ENCODE peak calls at places on chromosome 18, in five cellular contexts. H is suprapubic skin, M is H1, G is ovary, J is IMR-90. I is an unnamed sample.

GRCh38 chr18:70249118-70249517 is 39.7 kb upstream of the SOCS6 start:
- DNase-seq in H (no peak), G (no peak), J (peak), M (no peak), I (no peak)

GRCh38 chr18:43789234-43790000 is 512.1 kb upstream of the SYT4 start:
- DNase-seq in J (no peak), M (no peak), H (no peak), G (no peak), I (no peak)

GRCh38 chr18:48534364-48534763 is 4.5 kb upstream of the CTIF start:
- DNase-seq in M (no peak), G (peak), J (peak), H (no peak), I (no peak)

GRCh38 chr18:21458322-21458721 is 142.2 kb downstream of the ESCO1 start:
- DNase-seq in J (no peak), M (no peak), H (no peak), G (no peak), I (no peak)

GRCh38 chr18:59932401-59932800 is 32.6 kb downstream of the PMAIP1 start:
- DNase-seq in M (no peak), J (no peak), H (no peak), G (no peak), I (no peak)

GRCh38 chr18:27223570-27224340 is 38.6 kb upstream of the CHST9 start:
- DNase-seq in G (no peak), J (no peak), H (no peak), M (no peak), I (peak)

GRCh38 chr18:68764016-68764415 is 33.9 kb upstream of the CCDC102B start:
- DNase-seq in J (peak), M (no peak), H (no peak), G (no peak), I (no peak)

GRCh38 chr18:47758000-47758399 is 172.5 kb downstream of the SMAD2 start:
- DNase-seq in G (no peak), M (no peak), H (no peak), J (no peak), I (no peak)

GRCh38 chr18:32081881-32082280 is 9.8 kb upstream of the RNF138 start:
- DNase-seq in M (no peak), G (no peak), H (no peak), J (peak), I (no peak)

GRCh38 chr18:57150828-57151227 is 3.9 kb downstream of the BOD1L2 start:
- DNase-seq in G (no peak), J (no peak), H (no peak), M (peak), I (no peak)

GRCh38 chr18:73487956-73488355 is 620.2 kb upstream of the NETO1 start:
- DNase-seq in M (no peak), J (peak), G (no peak), H (no peak), I (no peak)

GRCh38 chr18:61154866-61155265 is 178.4 kb upstream of the CDH20 start:
- DNase-seq in H (no peak), J (no peak), G (no peak), M (no peak), I (no peak)

GRCh38 chr18:55863876-55864275 is 275.9 kb upstream of the TCF4 start:
- DNase-seq in H (no peak), M (no peak), J (peak), G (peak), I (no peak)

GRCh38 chr18:2910751-2911425 is 64.1 kb downstream of the EMILIN2 start:
- DNase-seq in G (no peak), J (no peak), H (peak), M (no peak), I (no peak)

GRCh38 chr18:43303376-43303775 is 26.1 kb upstream of the SYT4 start:
- DNase-seq in M (no peak), H (no peak), J (no peak), G (no peak), I (no peak)

GRCh38 chr18:72700961-72701710 is 157.0 kb upstream of the CBLN2 start:
- DNase-seq in M (no peak), H (no peak), G (no peak), J (peak), I (no peak)

GRCh38 chr18:32815881-32816280 is 43.1 kb upstream of the KLHL14 start:
- DNase-seq in H (no peak), M (no peak), G (no peak), J (no peak), I (no peak)

GRCh38 chr18:68456985-68457384 is 257.9 kb downstream of the TMX3 start:
- DNase-seq in H (no peak), J (peak), M (no peak), G (no peak), I (no peak)

DNA sequence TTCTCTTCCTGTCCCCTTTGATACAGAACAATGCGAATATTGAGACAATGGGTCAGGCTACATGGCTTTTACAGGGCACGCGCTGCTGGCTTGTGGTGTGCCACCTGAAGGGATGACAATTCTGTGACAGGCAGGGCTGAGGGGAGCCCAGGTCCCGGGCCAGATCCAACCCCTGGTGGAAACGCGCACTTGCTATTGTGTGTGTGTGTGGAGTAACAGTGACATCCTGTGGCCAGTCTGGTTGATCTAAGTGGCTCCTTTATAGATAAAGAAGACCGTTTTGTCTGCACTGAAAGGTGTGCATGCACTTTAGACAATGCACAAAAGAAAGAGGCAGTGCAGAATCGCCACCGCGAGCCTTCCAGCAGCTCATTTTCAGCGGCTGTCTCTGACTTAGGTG is 273.6 kb downstream of the HRH4 start:
- DNase-seq in H (no peak), J (no peak), M (no peak), G (no peak), I (no peak)
- TF ChIP-seq CTCF in H (no peak), J (peak), M (peak), G (no peak), I (peak)

GRCh38 chr18:13159579-13159978 is 59.0 kb upstream of the LDLRAD4 start:
- DNase-seq in M (no peak), J (peak), G (no peak), H (no peak), I (no peak)
- TF ChIP-seq CTCF in M (no peak), J (peak), G (peak), H (peak), I (peak)

DNA sequence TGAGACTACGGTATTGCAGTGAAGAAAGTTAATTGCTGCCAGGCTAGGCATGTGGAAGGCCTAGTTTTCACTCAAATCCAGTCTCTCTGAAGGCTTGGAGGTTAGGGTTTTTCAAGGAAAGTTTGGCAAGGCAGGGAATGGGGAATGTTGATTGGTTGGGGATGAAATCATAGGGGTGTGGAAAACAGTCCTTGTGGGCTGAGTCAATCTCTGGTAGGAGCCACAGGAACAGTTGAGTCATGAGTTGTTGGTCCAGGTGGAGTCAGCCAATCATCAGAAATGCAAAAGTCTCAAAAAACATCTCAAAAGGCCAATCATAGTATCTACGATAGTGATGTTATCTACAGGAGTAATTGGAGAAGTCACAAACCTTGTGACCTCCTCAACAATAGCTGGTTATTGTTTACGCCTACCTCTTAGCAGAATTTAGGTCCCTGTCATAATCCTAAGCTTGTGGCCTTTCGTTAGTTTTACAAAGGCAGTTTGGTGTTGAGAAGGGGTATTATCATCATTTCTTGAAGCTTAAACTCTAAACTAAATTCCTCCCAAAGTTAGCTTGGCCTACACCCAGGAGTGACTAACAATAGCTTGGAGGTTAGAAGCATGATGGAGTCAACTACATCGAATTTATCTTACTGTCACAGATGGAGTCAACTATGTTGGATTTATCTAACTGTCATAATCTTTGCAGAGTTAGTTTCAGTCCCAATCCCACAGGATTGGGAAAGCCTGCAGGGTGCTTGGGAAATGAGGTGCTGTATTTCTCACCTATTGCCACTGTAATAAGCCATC is 33.7 kb upstream of the APCDD1 start:
- DNase-seq in J (peak), G (no peak), H (no peak), M (no peak), I (no peak)
- TF ChIP-seq CTCF in J (no peak), G (no peak), H (no peak), M (no peak), I (no peak)

DNA sequence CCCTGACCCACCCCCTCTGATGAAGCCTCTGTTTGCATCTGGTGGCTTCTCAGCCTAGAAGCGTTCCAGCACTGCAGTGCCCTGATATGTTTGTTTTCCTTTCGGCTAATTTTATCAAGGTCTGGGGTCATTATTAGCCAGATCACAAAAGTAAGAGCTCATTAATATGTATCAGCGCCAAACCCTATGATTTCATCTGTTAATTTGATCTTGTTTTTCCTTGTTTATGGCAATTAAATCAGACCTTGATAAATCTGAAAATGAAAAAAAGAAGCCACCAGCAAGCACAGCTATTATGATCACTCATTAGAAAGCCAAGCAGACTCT is 357.6 kb downstream of the HRH4 start:
- DNase-seq in H (no peak), G (no peak), J (no peak), M (no peak), I (no peak)
- TF ChIP-seq CTCF in H (no peak), G (no peak), J (no peak), M (no peak), I (no peak)

GRCh38 chr18:75208055-75208835 is 694 bp downstream of the PTGR3 start:
- DNase-seq in H (no peak), G (peak), J (peak), M (no peak), I (no peak)
- TF ChIP-seq CTCF in H (no peak), G (no peak), J (no peak), M (no peak), I (peak)

GRCh38 chr18:12960395-12960794 is 12.6 kb downstream of the SEH1L start:
- DNase-seq in J (no peak), H (no peak), M (no peak), G (no peak), I (no peak)

GRCh38 chr18:12963069-12963468 is 15.3 kb downstream of the SEH1L start:
- DNase-seq in M (no peak), J (peak), G (no peak), H (no peak), I (no peak)

GRCh38 chr18:12960846-12961397 is 13.1 kb downstream of the SEH1L start:
- DNase-seq in M (no peak), J (no peak), H (no peak), G (no peak), I (no peak)

DNA sequence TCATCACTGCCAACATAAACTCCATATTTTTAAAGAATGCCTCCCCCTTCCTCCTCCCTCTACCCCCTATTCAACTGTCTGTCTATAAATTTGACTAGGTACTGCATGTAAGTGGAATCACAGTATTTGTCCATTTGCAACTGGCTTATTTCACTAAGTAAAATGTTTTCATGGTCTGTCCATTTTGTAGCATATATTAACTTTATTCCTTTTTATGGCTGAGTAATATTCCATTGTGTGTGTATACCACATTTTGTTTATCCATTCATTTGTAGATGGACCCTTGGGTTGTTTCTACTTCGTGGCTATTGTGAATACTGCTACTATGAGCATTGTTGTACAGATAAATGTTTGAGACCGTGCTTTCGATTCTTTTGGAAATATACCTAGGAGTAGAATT is 10.7 kb downstream of the SEH1L start:
- DNase-seq in J (no peak), H (no peak), M (no peak), G (no peak), I (no peak)
- TF ChIP-seq CTCF in J (no peak), H (no peak), M (no peak), G (no peak), I (no peak)

GRCh38 chr18:80161781-80162417 is 52.8 kb downstream of the ADNP2 start:
- DNase-seq in J (no peak), H (no peak), G (no peak), M (no peak), I (no peak)

GRCh38 chr18:80157708-80158343 is 48.8 kb downstream of the ADNP2 start:
- DNase-seq in H (peak), J (peak), M (no peak), G (peak), I (no peak)

GRCh38 chr18:80163183-80163582 is 54.1 kb downstream of the ADNP2 start:
- DNase-seq in M (no peak), J (no peak), H (no peak), G (no peak), I (no peak)

GRCh38 chr18:80158365-80158764 is 49.3 kb downstream of the ADNP2 start:
- DNase-seq in G (no peak), M (no peak), J (no peak), H (no peak), I (no peak)

DNA sequence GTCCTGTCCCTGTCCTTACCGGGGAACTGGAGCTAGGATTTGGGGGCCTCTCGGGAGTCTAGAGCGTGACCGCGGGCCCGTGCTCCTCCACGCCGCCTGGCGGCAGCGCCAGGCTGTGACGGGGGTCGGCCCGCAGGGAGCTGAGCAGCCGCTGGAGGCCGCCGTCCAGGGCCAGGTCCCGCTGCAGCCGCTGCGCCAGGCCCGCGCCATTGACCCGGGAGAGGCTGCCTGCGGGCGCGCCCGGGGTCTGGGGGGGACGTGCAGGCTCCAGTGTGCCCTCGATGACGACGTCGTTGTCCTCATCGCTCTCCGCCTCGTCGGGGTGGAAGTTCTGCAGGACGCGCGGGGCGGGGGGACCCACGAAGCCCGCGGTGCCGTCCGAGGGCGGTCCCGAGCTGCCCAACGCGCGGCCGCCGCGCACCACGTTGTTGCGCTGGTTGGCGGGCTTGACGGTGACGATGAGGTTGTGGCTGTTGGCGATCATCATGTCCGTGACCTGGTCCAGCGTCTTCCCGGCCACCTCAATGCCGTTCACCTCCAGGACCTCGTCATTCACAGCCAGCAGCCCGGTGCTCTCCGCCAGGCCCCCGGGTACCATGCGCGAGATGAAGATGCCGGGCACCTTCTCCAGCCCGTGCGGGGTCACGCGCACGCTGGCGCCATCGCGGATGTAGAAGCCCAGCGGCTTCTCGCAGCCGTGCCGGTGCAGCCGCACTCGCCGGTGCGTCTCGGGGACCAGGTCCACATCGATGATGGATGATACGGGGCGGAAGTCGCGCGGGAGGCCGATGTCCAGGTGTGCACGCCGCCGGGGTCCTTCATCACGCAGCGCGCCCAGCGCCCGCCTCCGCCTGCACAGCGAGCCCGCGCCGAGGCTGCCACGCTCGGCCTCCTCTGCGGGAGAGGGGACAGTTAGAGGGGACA is 50.9 kb downstream of the ADNP2 start:
- DNase-seq in G (no peak), J (no peak), M (peak), H (no peak), I (no peak)
- TF ChIP-seq CTCF in G (no peak), J (peak), M (peak), H (peak), I (no peak)

DNA sequence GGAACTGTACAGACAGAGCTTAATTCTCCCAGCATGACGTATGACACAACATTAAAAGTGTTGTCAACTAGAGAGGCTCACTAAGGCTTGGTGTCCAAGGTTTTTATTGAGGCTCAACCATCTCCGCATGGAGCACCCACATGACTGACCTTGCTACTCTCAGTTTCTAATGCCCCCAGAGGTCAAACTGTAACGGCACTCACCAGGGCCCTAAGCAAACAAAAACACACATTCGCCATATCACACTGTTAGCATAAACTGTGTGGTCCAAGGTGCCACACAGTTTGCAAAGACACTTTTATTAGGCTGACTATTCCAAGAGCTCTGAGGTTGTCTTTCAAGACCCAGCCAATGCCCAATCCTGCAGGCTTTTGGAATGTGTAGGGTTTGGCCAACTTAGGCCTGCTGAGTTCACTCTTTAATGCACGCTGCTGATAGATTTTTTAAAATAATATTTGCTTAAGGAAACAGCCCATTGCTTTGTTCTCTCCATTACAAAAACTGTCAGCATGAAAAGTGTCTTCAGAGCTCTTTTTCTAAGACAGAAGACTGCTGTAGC is 114.9 kb downstream of the DSC3 start:
- DNase-seq in M (no peak), J (no peak), H (no peak), G (no peak), I (no peak)
- TF ChIP-seq CTCF in M (no peak), J (no peak), H (no peak), G (no peak), I (no peak)

GRCh38 chr18:5456577-5457466 is 87.0 kb downstream of the EPB41L3 start:
- DNase-seq in G (no peak), H (no peak), J (peak), M (no peak), I (no peak)
- TF ChIP-seq CTCF in G (no peak), H (peak), J (peak), M (no peak), I (peak)

DNA sequence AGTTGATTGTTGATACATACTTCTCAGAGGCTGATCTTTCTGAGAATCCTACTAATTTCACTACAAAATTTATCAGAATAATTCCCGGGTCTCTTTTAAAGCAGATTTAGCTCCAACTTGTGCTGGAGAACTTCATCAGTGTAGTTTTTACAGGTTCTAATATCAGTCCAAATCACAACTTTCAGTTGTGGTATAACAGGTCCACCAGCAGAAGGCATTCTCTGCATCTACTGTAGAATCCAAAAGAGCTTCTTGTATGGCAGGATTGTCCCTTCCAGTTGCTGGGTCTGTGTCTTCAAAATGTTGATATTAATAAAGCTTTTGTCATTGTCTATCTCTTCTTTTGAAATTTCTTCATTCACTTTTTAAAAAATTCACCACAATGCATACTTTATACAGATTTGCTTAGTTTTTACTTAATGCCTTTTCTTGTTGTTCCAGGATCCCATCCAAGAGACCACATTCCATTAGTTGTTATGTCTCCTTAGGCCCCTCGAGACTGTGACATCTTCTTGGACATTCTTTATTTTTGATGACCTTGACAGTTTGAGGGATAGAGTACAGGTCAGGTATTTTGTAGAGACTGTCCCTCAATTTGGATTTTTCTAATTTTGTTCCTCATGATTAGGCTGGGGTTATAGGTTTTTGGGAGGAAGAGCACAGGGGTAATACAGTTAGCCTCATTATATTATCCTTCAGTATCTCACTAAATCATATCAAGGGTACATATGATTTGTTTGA is 490.5 kb upstream of the MEX3C start:
- DNase-seq in M (no peak), J (no peak), G (no peak), H (no peak), I (no peak)
- TF ChIP-seq CTCF in M (no peak), J (no peak), G (no peak), H (no peak), I (no peak)

I was measured in chondrocyte.